ENCODE peak calls at places on chromosome 11, in five cellular contexts. O, H, E, C and N are unnamed samples.

GRCh38 chr11:62726156-62727006 is 876 bp downstream of the HNRNPUL2 start:
- DNase-seq in E (no peak), H (no peak), O (no peak), C (no peak), N (no peak)

GRCh38 chr11:115276799-115277198 is 227.4 kb downstream of the CADM1 start:
- DNase-seq in H (no peak), O (no peak), E (no peak), C (no peak), N (no peak)

GRCh38 chr11:2268911-2269600 is 1.3 kb downstream of the ASCL2 start:
- DNase-seq in O (peak), C (peak), E (peak), H (peak), N (peak)

GRCh38 chr11:29305456-29306232 is 711.2 kb downstream of the KCNA4 start:
- DNase-seq in C (no peak), O (no peak), H (no peak), E (no peak), N (no peak)

GRCh38 chr11:69460540-69461257 is 20.8 kb upstream of the LINC01488 start:
- DNase-seq in H (no peak), E (no peak), O (peak), C (no peak), N (no peak)

GRCh38 chr11:119875841-119876600 is 147.0 kb upstream of the NECTIN1 start:
- DNase-seq in C (no peak), H (no peak), E (no peak), O (no peak), N (peak)

GRCh38 chr11:7600205-7600775 is 73.0 kb downstream of the CYB5R2 start:
- DNase-seq in H (no peak), E (no peak), C (no peak), O (peak), N (no peak)

GRCh38 chr11:2652857-2653643 is 46.7 kb downstream of the KCNQ1OT1 start:
- DNase-seq in C (no peak), H (peak), E (peak), O (no peak), N (no peak)

GRCh38 chr11:28152743-28153142 is 44.6 kb downstream of the METTL15 start:
- DNase-seq in C (no peak), H (no peak), E (no peak), O (no peak), N (no peak)

GRCh38 chr11:31237819-31238771 is 131.4 kb downstream of the DCDC1 start:
- DNase-seq in E (no peak), O (peak), C (peak), H (no peak), N (no peak)

GRCh38 chr11:88353835-88354496 is 16.4 kb upstream of the CTSC start:
- DNase-seq in O (no peak), H (no peak), C (no peak), E (no peak), N (no peak)

GRCh38 chr11:1086171-1087102 is 11.8 kb downstream of the MUC2 start:
- DNase-seq in O (no peak), E (no peak), C (no peak), H (no peak), N (peak)

GRCh38 chr11:77250881-77251640 is 50.4 kb downstream of the GDPD4 start:
- DNase-seq in H (no peak), E (no peak), O (peak), C (no peak), N (no peak)

GRCh38 chr11:127000291-127000968 is at the start of gene KIRREL3:
- DNase-seq in O (no peak), E (no peak), C (peak), H (no peak), N (peak)

GRCh38 chr11:86069408-86070086 is 663 bp upstream of the PICALM start:
- DNase-seq in C (no peak), O (peak), E (peak), H (peak), N (no peak)

GRCh38 chr11:12270817-12271216 is 106.6 kb upstream of the PARVA start:
- DNase-seq in H (no peak), E (no peak), C (no peak), O (no peak), N (no peak)

GRCh38 chr11:65394125-65394536 is 7.7 kb downstream of the FRMD8 start:
- DNase-seq in O (no peak), E (no peak), H (no peak), C (no peak), N (peak)

GRCh38 chr11:63814383-63814736 is 1.1 kb downstream of the SPINDOC start:
- DNase-seq in H (no peak), E (no peak), O (peak), C (no peak), N (no peak)

GRCh38 chr11:123429336-123429735 is 733 bp upstream of the GRAMD1B start:
- DNase-seq in H (no peak), C (no peak), E (no peak), O (peak), N (no peak)

GRCh38 chr11:32032052-32032451 is 58.8 kb upstream of the RCN1 start:
- DNase-seq in O (no peak), E (no peak), H (no peak), C (no peak), N (no peak)

GRCh38 chr11:13008625-13009475 is at the start of gene RASSF10:
- DNase-seq in O (no peak), H (peak), E (no peak), C (peak), N (peak)

GRCh38 chr11:35087648-35088047 is 51.3 kb upstream of the CD44 start:
- DNase-seq in O (no peak), C (no peak), H (no peak), E (no peak), N (no peak)

GRCh38 chr11:16741473-16741872 is 3.0 kb downstream of the C11orf58 start:
- DNase-seq in C (no peak), H (no peak), E (no peak), O (no peak), N (no peak)

GRCh38 chr11:22082788-22083187 is 110.1 kb upstream of the ANO5 start:
- DNase-seq in H (no peak), E (no peak), C (no peak), O (no peak), N (no peak)

GRCh38 chr11:128506999-128507591 is 80.3 kb downstream of the ETS1 start:
- DNase-seq in H (peak), C (no peak), O (peak), E (no peak), N (peak)

GRCh38 chr11:125626381-125626950 is 1.5 kb downstream of the CHEK1 start:
- DNase-seq in C (no peak), E (no peak), H (no peak), O (no peak), N (no peak)

GRCh38 chr11:30758012-30758411 is 171.9 kb upstream of the MPPED2 start:
- DNase-seq in C (no peak), E (no peak), H (no peak), O (no peak), N (no peak)

GRCh38 chr11:63916837-63917684 is at the start of gene RCOR2:
- DNase-seq in C (peak), H (peak), O (peak), E (peak), N (peak)

GRCh38 chr11:23502821-23503220 is 642.5 kb upstream of the CCDC179 start:
- DNase-seq in O (no peak), H (no peak), E (no peak), C (no peak), N (no peak)

GRCh38 chr11:111719379-111719778 is 46.8 kb downstream of the PPP2R1B start:
- DNase-seq in E (no peak), C (no peak), O (peak), H (no peak), N (no peak)

GRCh38 chr11:118929496-118930151 is 3.9 kb upstream of the BCL9L start:
- DNase-seq in O (peak), E (peak), C (peak), H (peak), N (peak)

GRCh38 chr11:130670200-130670599 is 221.8 kb downstream of the ADAMTS15 start:
- DNase-seq in O (no peak), H (no peak), E (no peak), C (no peak), N (no peak)

GRCh38 chr11:104547996-104548661 is 350.1 kb downstream of the CASP12 start:
- DNase-seq in H (no peak), O (no peak), C (no peak), E (no peak), N (no peak)

GRCh38 chr11:65131895-65132237 is 2.5 kb downstream of the SYVN1 start:
- DNase-seq in H (no peak), C (no peak), E (no peak), O (no peak), N (no peak)

GRCh38 chr11:28464252-28464867 is 356.2 kb downstream of the METTL15 start:
- DNase-seq in C (no peak), O (no peak), H (no peak), E (no peak), N (no peak)

GRCh38 chr11:119512373-119512772 is 89.4 kb upstream of the THY1 start:
- DNase-seq in C (no peak), O (no peak), E (no peak), H (no peak), N (no peak)

GRCh38 chr11:3807856-3808845 is at the start of gene PGAP2:
- DNase-seq in E (peak), H (peak), O (peak), C (peak), N (peak)

GRCh38 chr11:61042537-61042936 is 59.8 kb upstream of the CD5 start:
- DNase-seq in O (no peak), H (no peak), E (no peak), C (no peak), N (no peak)
- H3K27ac ChIP-seq in O (no peak), H (no peak), E (no peak), C (no peak), N (no peak)

DNA sequence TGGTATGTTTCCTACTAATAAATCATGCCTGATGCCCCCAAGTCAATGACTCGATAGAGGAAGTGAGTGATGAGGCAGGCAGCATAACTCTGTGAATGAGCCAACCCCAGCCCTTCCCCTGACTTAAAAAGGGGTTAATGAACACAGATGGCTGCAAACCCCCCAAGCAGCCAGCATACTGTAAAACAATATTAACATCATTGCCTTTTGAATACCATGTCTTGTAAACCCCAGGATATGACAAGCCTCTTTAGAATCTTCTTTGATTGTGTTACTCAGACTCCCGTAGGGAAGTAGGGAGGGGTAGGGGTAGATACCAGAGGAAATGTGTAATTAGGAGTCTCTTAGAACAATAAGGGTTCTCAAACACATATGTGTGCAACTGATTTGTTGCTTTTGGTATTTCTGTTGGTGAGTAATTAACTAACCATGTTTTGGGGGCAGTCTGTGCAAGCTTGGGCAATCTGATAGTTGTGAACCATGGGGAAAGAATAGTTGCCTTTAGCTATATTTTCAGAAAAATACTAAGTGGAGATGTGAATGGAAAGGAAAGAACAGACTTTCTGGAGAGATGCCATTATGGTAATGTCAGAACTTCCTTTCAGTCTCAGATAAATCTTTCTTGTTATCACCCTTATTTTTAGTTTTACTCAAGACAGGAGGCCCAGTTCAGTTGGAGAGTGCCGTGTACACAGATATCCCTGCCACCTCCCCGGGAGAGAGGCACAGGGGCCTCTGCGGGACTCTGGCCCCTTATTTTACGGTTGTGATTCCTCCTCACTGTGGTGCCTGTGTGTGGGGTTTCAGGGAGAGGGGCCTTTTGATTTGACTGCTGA is 701.8 kb downstream of the NTM start:
- DNase-seq in E (no peak), O (peak), H (no peak), C (no peak), N (no peak)
- H3K9ac ChIP-seq in E (no peak), O (peak), H (no peak), C (no peak), N (no peak)

GRCh38 chr11:44303401-44303938 is 6.5 kb downstream of the ALX4 start:
- DNase-seq in O (no peak), E (no peak), H (no peak), C (no peak), N (no peak)
- H3K4me3 ChIP-seq in O (no peak), E (no peak), H (no peak), C (no peak), N (no peak)

DNA sequence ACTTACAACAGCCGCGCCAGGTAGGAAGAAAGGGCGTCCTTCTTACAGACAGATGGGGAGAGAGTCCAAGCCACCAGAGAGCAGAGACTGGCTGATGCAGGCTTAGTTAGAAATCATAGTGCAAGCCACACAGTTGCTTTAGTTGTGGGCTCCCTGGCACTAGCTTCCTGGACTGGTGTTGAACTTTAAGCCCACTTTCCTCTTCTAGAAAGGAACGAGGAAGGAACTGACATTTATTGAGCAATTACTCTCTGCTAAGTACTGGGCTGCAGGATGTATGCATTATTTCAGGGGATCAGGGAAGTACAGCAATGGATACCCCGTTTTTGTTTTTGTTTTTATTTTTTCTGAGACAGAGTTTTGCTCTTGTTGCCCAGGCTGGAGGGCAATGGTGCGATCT is 3.0 kb downstream of the BACE1 start:
- DNase-seq in O (no peak), H (no peak), C (no peak), E (no peak), N (no peak)
- H3K27ac ChIP-seq in O (no peak), H (no peak), C (no peak), E (no peak), N (no peak)

GRCh38 chr11:72737341-72737740 is 14.9 kb downstream of the ARAP1 start:
- DNase-seq in C (no peak), O (no peak), E (no peak), H (no peak), N (peak)
- H3K9ac ChIP-seq in C (no peak), O (peak), E (peak), H (no peak), N (no peak)

GRCh38 chr11:117816151-117816741 is 8.3 kb downstream of the FXYD2 start:
- DNase-seq in O (peak), H (no peak), E (no peak), C (peak), N (peak)

GRCh38 chr11:117815262-117815803 is 9.2 kb downstream of the FXYD2 start:
- DNase-seq in C (no peak), O (no peak), E (no peak), H (no peak), N (peak)

GRCh38 chr11:117818036-117818858 is 6.3 kb downstream of the FXYD2 start:
- DNase-seq in H (no peak), C (no peak), O (peak), E (no peak), N (peak)

GRCh38 chr11:117817213-117818035 is 7.1 kb downstream of the FXYD2 start:
- DNase-seq in O (peak), E (peak), H (peak), C (peak), N (peak)

GRCh38 chr11:117816846-117817212 is 7.7 kb downstream of the FXYD2 start:
- DNase-seq in C (no peak), O (no peak), H (no peak), E (no peak), N (peak)
- H3K4me3 ChIP-seq in C (no peak), O (no peak), H (no peak), E (no peak), N (no peak)

GRCh38 chr11:67585911-67586310 is 2.3 kb downstream of the GSTP1 start:
- DNase-seq in O (no peak), H (no peak), E (no peak), C (no peak), N (no peak)

GRCh38 chr11:67583319-67584204 is at the start of gene GSTP1:
- DNase-seq in C (peak), H (peak), E (peak), O (peak), N (peak)

GRCh38 chr11:67584205-67584880 is 731 bp downstream of the GSTP1 start:
- DNase-seq in H (peak), C (peak), O (peak), E (peak), N (peak)

GRCh38 chr11:67584881-67585873 is 1.6 kb downstream of the GSTP1 start:
- DNase-seq in C (no peak), O (no peak), E (peak), H (no peak), N (peak)

GRCh38 chr11:67586568-67587250 is 3.1 kb downstream of the GSTP1 start:
- DNase-seq in H (no peak), O (no peak), E (no peak), C (no peak), N (no peak)
- H3K27ac ChIP-seq in H (no peak), O (no peak), E (no peak), C (no peak), N (no peak)

GRCh38 chr11:114257621-114258558 is 38.3 kb upstream of the NNMT start:
- DNase-seq in H (no peak), O (no peak), E (no peak), C (peak), N (no peak)
- H3K9ac ChIP-seq in H (no peak), O (no peak), E (no peak), C (no peak), N (no peak)

GRCh38 chr11:44728491-44728910 is 1.7 kb downstream of the TSPAN18 start:
- DNase-seq in C (peak), H (no peak), E (no peak), O (no peak), N (no peak)
- H3K4me3 ChIP-seq in C (peak), H (no peak), E (no peak), O (no peak), N (no peak)